ENCODE peak calls at places on chromosomes 13 and 19, in eight cellular contexts. D is fibroblast of lung, Y is heart right ventricle, X is esophagus squamous epithelium, U is fibroblast of mammary gland, G is astrocyte of the spinal cord, T is AG10803, B is mesothelial cell of epicardium. Z is an unnamed sample.

GRCh38 chr19:2888739-2889224 is 11.9 kb upstream of the ZNF57 start:
- DNase-seq in G (no peak), D (peak; percentile 8), T (peak; percentile 13), B (no peak), Y (no peak), U (no peak), X (no peak), Z (no peak)

GRCh38 chr19:14563989-14564650 is 7.7 kb downstream of the NDUFB7 start:
- DNase-seq in D (no peak), B (no peak), G (peak; percentile 9), Y (no peak), T (no peak), X (no peak), U (peak; percentile 64), Z (no peak)

GRCh38 chr13:41296879-41297646 is 14.0 kb upstream of the NAA16 start:
- DNase-seq in B (no peak), D (no peak), G (no peak), X (no peak), T (no peak), U (no peak), Y (no peak), Z (no peak)

GRCh38 chr13:102907886-102908515 is 62.2 kb downstream of the ERCC5 start:
- DNase-seq in U (peak; percentile 24), B (no peak), Y (no peak), T (peak; percentile 11), D (no peak), G (no peak), X (no peak), Z (no peak)

GRCh38 chr19:46839752-46840151 is 10.9 kb downstream of the AP2S1 start:
- DNase-seq in B (no peak), D (no peak), X (no peak), T (peak; percentile 29), Y (no peak), G (no peak), U (no peak), Z (no peak)

GRCh38 chr19:43526884-43527859 is at the start of gene ETHE1:
- DNase-seq in X (no peak), T (peak; percentile 51), B (peak; percentile 31), U (peak; percentile 31), G (peak; percentile 49), Y (peak; percentile 85), D (peak; percentile 51), Z (peak; percentile 70)

GRCh38 chr19:35742121-35742724 is at the start of gene IGFLR1:
- DNase-seq in D (no peak), G (no peak), B (no peak), Y (no peak), X (no peak), T (no peak), U (no peak), Z (no peak)

GRCh38 chr13:26529441-26529840 is 28.0 kb upstream of the WASF3 start:
- DNase-seq in G (peak; percentile 70), U (peak; percentile 62), T (peak; percentile 57), D (peak; percentile 58), Y (peak; percentile 42), B (peak; percentile 58), X (no peak), Z (peak; percentile 64)

GRCh38 chr13:73465629-73465974 is 406.8 kb downstream of the KLF5 start:
- DNase-seq in Y (no peak), T (peak; percentile 2), X (no peak), G (peak; percentile 41), U (peak; percentile 37), D (peak; percentile 64), B (no peak), Z (no peak)
- TF ChIP-seq CTCF in Y (no peak), T (no peak), X (no peak), G (no peak), U (no peak), D (no peak), B (no peak), Z (no peak)

GRCh38 chr19:1269478-1270167 is 491 bp downstream of the CIRBP start:
- DNase-seq in T (peak; percentile 91), D (peak; percentile 88), U (peak; percentile 95), Y (peak; percentile 87), X (no peak), G (peak; percentile 87), B (peak; percentile 81), Z (peak; percentile 77)
- TF ChIP-seq CTCF in T (peak; percentile 12), D (peak; percentile 10), U (no peak), Y (no peak), X (peak; percentile 6), G (peak; percentile 11), B (no peak), Z (no peak)

GRCh38 chr19:17511724-17512573 is 500 bp downstream of the PGLS start:
- DNase-seq in D (peak; percentile 84), B (no peak), U (peak; percentile 82), G (peak; percentile 87), Y (peak; percentile 93), X (peak; percentile 72), T (peak; percentile 83), Z (peak; percentile 59)
- TF ChIP-seq CTCF in D (peak; percentile 17), B (no peak), U (peak; percentile 9), G (no peak), Y (no peak), X (peak; percentile 34), T (peak; percentile 39), Z (no peak)

DNA sequence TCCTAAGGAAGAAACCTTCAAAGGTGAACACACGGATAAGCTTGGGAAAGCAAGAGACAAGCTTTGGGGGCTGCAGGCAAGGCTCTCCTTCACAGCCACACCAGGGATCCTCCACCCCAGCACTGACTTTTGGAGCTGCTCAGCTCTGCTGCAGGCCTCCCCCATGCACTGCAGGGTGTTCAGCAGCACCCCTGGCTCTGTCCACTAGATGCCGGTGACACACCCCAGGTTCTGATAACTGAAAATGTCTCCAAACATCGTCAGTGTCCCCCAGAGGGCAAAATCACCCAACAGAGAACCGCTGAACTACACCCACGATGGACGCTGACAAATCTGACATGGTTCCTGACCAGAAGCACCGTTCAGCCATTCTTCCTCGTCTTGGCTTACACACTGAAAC is 90.5 kb downstream of the STK24 start:
- DNase-seq in Y (no peak), T (no peak), D (no peak), B (no peak), U (no peak), X (no peak), G (no peak), Z (no peak)
- TF ChIP-seq CTCF in Y (no peak), T (no peak), D (no peak), B (no peak), U (no peak), X (no peak), G (no peak), Z (no peak)

DNA sequence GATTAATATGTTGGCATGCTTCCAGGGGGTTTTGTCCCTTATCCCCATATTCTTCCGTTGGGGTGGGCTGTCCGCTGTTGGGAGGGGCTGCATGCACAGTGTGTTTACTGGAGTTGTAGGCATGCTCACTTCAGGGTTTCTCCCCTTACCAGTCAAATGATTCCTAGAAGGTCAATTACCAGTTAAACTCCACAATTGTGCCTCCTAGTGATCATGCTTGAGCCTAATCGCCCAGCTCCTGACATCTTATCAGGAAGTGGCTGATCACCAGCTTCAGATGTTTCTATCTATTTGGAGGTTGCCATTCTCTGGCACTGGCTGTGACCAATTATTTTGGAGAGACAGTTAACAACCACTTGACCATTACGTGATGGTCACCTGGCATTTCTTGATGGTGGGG is 1090.0 kb downstream of the SLITRK5 start:
- DNase-seq in B (no peak), U (no peak), G (no peak), D (no peak), X (no peak), Y (no peak), T (no peak), Z (no peak)
- TF ChIP-seq CTCF in B (no peak), U (no peak), G (no peak), D (no peak), X (no peak), Y (no peak), T (no peak), Z (no peak)

GRCh38 chr19:50416815-50417137 is 2.0 kb upstream of the SPIB start:
- DNase-seq in Y (no peak), B (no peak), U (no peak), X (no peak), T (no peak), G (no peak), D (no peak), Z (no peak)
- TF ChIP-seq CTCF in Y (no peak), B (no peak), U (no peak), X (no peak), T (no peak), G (no peak), D (no peak), Z (no peak)

GRCh38 chr19:5652261-5652660 is 28.1 kb downstream of the MICOS13 start:
- DNase-seq in U (no peak), B (no peak), X (no peak), G (no peak), Y (no peak), D (no peak), T (no peak), Z (no peak)
- TF ChIP-seq CTCF in U (no peak), B (no peak), X (no peak), G (no peak), Y (no peak), D (no peak), T (no peak), Z (no peak)

GRCh38 chr19:28239270-28239669 is 973.7 kb downstream of the UQCRFS1 start:
- DNase-seq in G (no peak), T (no peak), B (no peak), Y (no peak), X (no peak), U (peak; percentile 16), D (no peak), Z (peak; percentile 14)
- TF ChIP-seq CTCF in G (peak; percentile 16), T (peak; percentile 22), B (no peak), Y (no peak), X (no peak), U (peak; percentile 25), D (no peak), Z (peak; percentile 60)

DNA sequence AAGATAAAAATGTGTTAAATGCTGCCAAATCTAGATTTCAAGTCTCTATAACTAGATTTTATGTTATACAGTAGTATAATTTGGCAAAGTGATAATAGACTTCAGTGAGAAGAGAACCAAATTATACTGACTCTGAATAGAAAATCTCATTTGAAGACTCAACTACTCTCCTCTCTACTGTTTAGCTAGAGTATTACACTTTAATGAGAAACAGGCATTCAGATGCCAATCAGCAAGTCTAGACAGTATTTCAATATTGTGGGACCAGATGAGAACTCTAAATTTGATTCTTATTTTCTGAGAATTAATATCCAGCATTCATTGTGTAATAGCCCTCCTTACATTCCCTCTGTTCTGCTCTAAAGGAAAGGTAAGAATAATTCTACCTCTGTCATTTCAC is 311.3 kb downstream of the SLITRK5 start:
- DNase-seq in B (no peak), T (no peak), G (no peak), X (no peak), D (no peak), Y (no peak), U (no peak), Z (no peak)
- TF ChIP-seq CTCF in B (no peak), T (no peak), G (no peak), X (no peak), D (no peak), Y (no peak), U (no peak), Z (no peak)